ENCODE peak calls at places on chromosomes 6 and 20, in four cellular contexts. One of them, this sample, is unnamed.

GRCh38 chr6:38415231-38416005 is 224.3 kb downstream of the BTBD9 start:
- DNase-seq in HepG2: no peak
- DNase-seq in K562: no peak
- DNase-seq in WTC11: no peak
- DNase-seq in this sample: no peak

GRCh38 chr20:23100021-23100753 is 14.1 kb upstream of the CD93 start:
- DNase-seq in K562: no peak
- DNase-seq in WTC11: no peak
- DNase-seq in HepG2: no peak
- DNase-seq in this sample: no peak

GRCh38 chr6:24455061-24455460 is 34.3 kb downstream of the GPLD1 start:
- DNase-seq in K562: no peak
- DNase-seq in WTC11: no peak
- DNase-seq in HepG2: no peak
- DNase-seq in this sample: no peak

GRCh38 chr6:139625998-139626975 is 251.8 kb upstream of the CITED2 start:
- DNase-seq in HepG2: peak; percentile 15
- DNase-seq in K562: no peak
- DNase-seq in WTC11: no peak
- DNase-seq in this sample: no peak

GRCh38 chr6:55713411-55713810 is 134.4 kb upstream of the HMGCLL1 start:
- DNase-seq in K562: no peak
- DNase-seq in HepG2: peak; percentile 31
- DNase-seq in WTC11: no peak
- DNase-seq in this sample: no peak

GRCh38 chr6:80438728-80439127 is 332.3 kb downstream of the BCKDHB start:
- DNase-seq in K562: no peak
- DNase-seq in WTC11: no peak
- DNase-seq in HepG2: no peak
- DNase-seq in this sample: peak; percentile 6

GRCh38 chr6:33161354-33162320 is 30.6 kb downstream of the COL11A2 start:
- DNase-seq in WTC11: peak; percentile 86
- DNase-seq in HepG2: peak; percentile 23
- DNase-seq in K562: peak; percentile 92
- DNase-seq in this sample: peak; percentile 74

GRCh38 chr20:6142348-6142993 is 19.6 kb upstream of the FERMT1 start:
- DNase-seq in WTC11: peak; percentile 42
- DNase-seq in HepG2: peak; percentile 70
- DNase-seq in K562: peak; percentile 52
- DNase-seq in this sample: peak; percentile 75

GRCh38 chr20:23084845-23085355 is 1.2 kb downstream of the CD93 start:
- DNase-seq in HepG2: no peak
- DNase-seq in WTC11: no peak
- DNase-seq in K562: no peak
- DNase-seq in this sample: no peak

GRCh38 chr6:656460-657252 is at the start of gene HUS1B:
- DNase-seq in K562: no peak
- DNase-seq in WTC11: peak; percentile 30
- DNase-seq in HepG2: no peak
- DNase-seq in this sample: no peak

GRCh38 chr20:18101125-18101820 is 36.4 kb upstream of the KAT14 start:
- DNase-seq in HepG2: no peak
- DNase-seq in WTC11: peak; percentile 36
- DNase-seq in K562: no peak
- DNase-seq in this sample: no peak

GRCh38 chr6:73803562-73804221 is 107.7 kb downstream of the CD109 start:
- DNase-seq in HepG2: peak; percentile 35
- DNase-seq in K562: peak; percentile 27
- DNase-seq in WTC11: peak; percentile 68
- DNase-seq in this sample: peak; percentile 70

GRCh38 chr20:23232219-23232581 is 118.4 kb upstream of the NXT1 start:
- DNase-seq in HepG2: no peak
- DNase-seq in WTC11: no peak
- DNase-seq in K562: no peak
- DNase-seq in this sample: no peak

GRCh38 chr20:56945057-56945456 is 316.0 kb downstream of the TFAP2C start:
- DNase-seq in K562: no peak
- DNase-seq in WTC11: no peak
- DNase-seq in HepG2: no peak
- DNase-seq in this sample: no peak

GRCh38 chr6:7939864-7940228 is 29.3 kb upstream of the TXNDC5 start:
- DNase-seq in HepG2: no peak
- DNase-seq in K562: no peak
- DNase-seq in WTC11: no peak
- DNase-seq in this sample: no peak

GRCh38 chr6:139402935-139403386 is 28.5 kb upstream of the CITED2 start:
- DNase-seq in K562: no peak
- DNase-seq in WTC11: no peak
- DNase-seq in HepG2: no peak
- DNase-seq in this sample: no peak

GRCh38 chr20:1381753-1382591 is 10.9 kb downstream of the FKBP1A start:
- DNase-seq in HepG2: no peak
- DNase-seq in WTC11: no peak
- DNase-seq in K562: no peak
- DNase-seq in this sample: no peak

GRCh38 chr6:125211352-125211751 is 57.8 kb downstream of the TPD52L1 start:
- DNase-seq in K562: no peak
- DNase-seq in HepG2: no peak
- DNase-seq in WTC11: no peak
- DNase-seq in this sample: no peak

GRCh38 chr6:22442826-22443225 is 126.5 kb upstream of the HDGFL1 start:
- DNase-seq in HepG2: no peak
- DNase-seq in WTC11: no peak
- DNase-seq in K562: no peak
- DNase-seq in this sample: no peak

GRCh38 chr6:117344444-117345291 is 79.3 kb downstream of the VGLL2 start:
- DNase-seq in WTC11: no peak
- DNase-seq in HepG2: no peak
- DNase-seq in K562: peak; percentile 65
- DNase-seq in this sample: no peak

GRCh38 chr20:36144336-36144735 is 10.2 kb upstream of the EPB41L1 start:
- DNase-seq in WTC11: no peak
- DNase-seq in HepG2: no peak
- DNase-seq in K562: no peak
- DNase-seq in this sample: no peak

GRCh38 chr6:84615113-84615850 is 149.1 kb downstream of the TBX18 start:
- DNase-seq in K562: no peak
- DNase-seq in WTC11: no peak
- DNase-seq in HepG2: no peak
- DNase-seq in this sample: no peak

GRCh38 chr6:7445076-7445475 is 55.5 kb downstream of the RIOK1 start:
- DNase-seq in K562: no peak
- DNase-seq in WTC11: no peak
- DNase-seq in HepG2: no peak
- DNase-seq in this sample: no peak

GRCh38 chr6:23365732-23366131 is 760.3 kb upstream of the NRSN1 start:
- DNase-seq in HepG2: no peak
- DNase-seq in K562: no peak
- DNase-seq in WTC11: no peak
- DNase-seq in this sample: no peak

GRCh38 chr6:43682724-43683429 is 4.7 kb downstream of the MRPS18A start:
- DNase-seq in HepG2: no peak
- DNase-seq in K562: no peak
- DNase-seq in WTC11: no peak
- DNase-seq in this sample: no peak

GRCh38 chr20:59603176-59603575 is 1.2 kb upstream of the PHACTR3 start:
- DNase-seq in WTC11: no peak
- DNase-seq in K562: no peak
- DNase-seq in HepG2: no peak
- DNase-seq in this sample: no peak

GRCh38 chr20:59602546-59603080 is 1.7 kb upstream of the PHACTR3 start:
- DNase-seq in HepG2: no peak
- DNase-seq in K562: no peak
- DNase-seq in WTC11: no peak
- DNase-seq in this sample: no peak

GRCh38 chr20:59605691-59606364 is 1.5 kb downstream of the PHACTR3 start:
- DNase-seq in K562: no peak
- DNase-seq in HepG2: no peak
- DNase-seq in WTC11: no peak
- DNase-seq in this sample: no peak

GRCh38 chr20:59604770-59605665 is 678 bp downstream of the PHACTR3 start:
- DNase-seq in WTC11: peak; percentile 50
- DNase-seq in HepG2: no peak
- DNase-seq in K562: no peak
- DNase-seq in this sample: no peak

DNA sequence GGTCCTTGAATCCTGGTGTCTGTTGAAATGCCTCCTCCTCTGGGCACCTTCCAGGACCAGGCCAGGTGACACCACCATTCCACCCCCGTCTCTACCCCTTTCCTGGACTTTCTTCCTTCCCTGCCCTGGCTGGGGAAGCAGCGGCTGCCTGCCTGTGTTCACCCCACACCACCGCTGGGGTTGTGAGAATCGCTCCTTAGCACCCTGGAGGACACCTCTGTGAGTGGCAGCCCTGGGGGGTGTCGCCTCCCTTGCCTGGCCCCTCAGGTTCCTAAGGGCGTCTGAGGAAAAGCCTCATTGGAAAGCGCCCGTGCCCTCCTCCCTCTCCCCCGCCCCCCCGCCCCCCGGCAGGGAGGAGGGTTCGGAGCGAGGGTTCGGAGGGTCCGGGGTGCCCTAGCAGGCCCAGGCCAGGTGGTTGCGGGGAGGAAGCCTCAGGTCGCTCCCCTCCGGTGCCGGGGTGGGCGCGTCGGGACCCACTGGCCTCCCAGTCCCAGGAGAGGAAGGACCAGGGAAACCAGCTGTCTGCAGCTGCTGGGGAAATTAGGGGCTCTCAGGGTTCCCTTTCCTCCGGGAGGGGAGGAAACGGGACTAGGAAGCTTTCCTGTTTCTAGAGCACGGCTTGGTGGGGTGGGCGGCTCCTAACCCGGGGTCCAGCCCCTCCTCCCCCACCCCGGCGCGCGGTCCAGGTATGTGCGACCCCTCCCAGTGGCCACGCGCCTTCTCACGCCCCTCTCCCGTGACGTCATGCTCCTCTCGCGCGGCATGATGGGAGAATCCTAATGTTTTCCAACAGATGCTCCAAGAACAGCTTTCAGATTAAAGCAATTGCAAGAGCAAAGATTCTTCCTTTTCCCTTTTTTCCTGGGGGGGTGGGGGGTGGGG is at the start of gene PHACTR3:
- DNase-seq in HepG2: no peak
- DNase-seq in K562: no peak
- DNase-seq in WTC11: peak; percentile 53
- DNase-seq in this sample: no peak
- TF ChIP-seq NR3C1 in HepG2: no peak
- TF ChIP-seq NR3C1 in K562: no peak
- TF ChIP-seq NR3C1 in WTC11: no peak
- TF ChIP-seq NR3C1 in this sample: no peak

GRCh38 chr20:3248167-3248992 is 9.4 kb upstream of the SLC4A11 start:
- DNase-seq in HepG2: no peak
- DNase-seq in WTC11: peak; percentile 72
- DNase-seq in K562: peak; percentile 35
- DNase-seq in this sample: no peak
- TF ChIP-seq NR3C1 in HepG2: no peak
- TF ChIP-seq NR3C1 in WTC11: no peak
- TF ChIP-seq NR3C1 in K562: no peak
- TF ChIP-seq NR3C1 in this sample: no peak

DNA sequence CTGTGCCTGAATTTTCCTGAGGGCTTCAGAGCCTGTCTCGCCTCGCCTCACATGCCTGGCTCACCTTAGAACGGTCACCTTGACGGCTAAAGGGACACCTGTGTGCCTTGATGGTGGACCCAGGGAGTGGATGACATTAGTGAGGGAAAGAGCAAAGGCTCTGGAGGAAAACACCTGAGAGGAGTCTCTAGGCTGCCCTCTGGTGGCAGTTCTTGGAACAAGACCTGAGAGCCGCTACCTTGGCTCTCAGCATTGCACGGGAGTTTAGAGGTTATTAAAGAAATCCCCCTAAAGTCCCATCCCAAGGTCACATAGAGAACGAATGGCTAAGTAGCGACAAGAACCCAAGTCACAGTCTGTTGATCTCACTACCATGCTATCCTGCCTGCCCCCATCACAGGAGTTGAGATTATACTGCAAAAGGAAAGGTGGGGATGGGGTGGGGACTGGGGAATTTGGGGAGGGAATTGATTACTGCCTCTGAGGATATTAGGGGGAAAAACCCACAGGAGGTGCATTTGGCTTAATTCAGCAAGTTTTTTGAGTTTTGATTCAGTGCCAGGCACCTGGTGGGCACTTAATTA is 7.9 kb upstream of the CDSN start:
- DNase-seq in WTC11: peak; percentile 88
- DNase-seq in HepG2: peak; percentile 48
- DNase-seq in K562: peak; percentile 76
- DNase-seq in this sample: peak; percentile 37
- TF ChIP-seq NR3C1 in WTC11: no peak
- TF ChIP-seq NR3C1 in HepG2: no peak
- TF ChIP-seq NR3C1 in K562: no peak
- TF ChIP-seq NR3C1 in this sample: no peak

GRCh38 chr6:165729307-165729936 is 66.4 kb upstream of the PDE10A start:
- DNase-seq in WTC11: peak; percentile 71
- DNase-seq in K562: peak; percentile 73
- DNase-seq in HepG2: peak; percentile 13
- DNase-seq in this sample: peak; percentile 54
- TF ChIP-seq NR3C1 in WTC11: no peak
- TF ChIP-seq NR3C1 in K562: no peak
- TF ChIP-seq NR3C1 in HepG2: no peak
- TF ChIP-seq NR3C1 in this sample: no peak

DNA sequence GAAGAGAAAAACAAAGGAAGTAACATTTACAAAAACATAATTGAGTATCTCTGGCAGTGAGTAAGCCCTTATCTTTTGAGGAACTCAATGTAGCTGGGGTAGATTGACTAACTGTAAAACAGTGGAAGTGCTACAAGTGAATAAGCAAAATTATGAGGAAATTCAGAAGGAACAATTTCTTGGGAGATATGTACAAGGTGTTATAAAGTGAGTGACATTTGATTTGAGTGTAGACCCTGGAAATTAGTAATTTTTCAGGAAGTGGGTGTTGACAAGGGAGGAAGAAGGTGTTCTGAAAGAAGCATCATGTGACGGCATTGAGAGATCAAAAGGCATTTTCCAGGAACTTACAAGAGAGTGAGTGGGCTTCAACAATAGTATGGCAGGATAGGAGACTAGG is 22.2 kb downstream of the XRN2 start:
- DNase-seq in WTC11: no peak
- DNase-seq in HepG2: no peak
- DNase-seq in K562: peak; percentile 28
- DNase-seq in this sample: no peak
- TF ChIP-seq NR3C1 in WTC11: no peak
- TF ChIP-seq NR3C1 in HepG2: no peak
- TF ChIP-seq NR3C1 in K562: no peak
- TF ChIP-seq NR3C1 in this sample: no peak